ENCODE peak calls at places on chromosomes 5 and 9, in eight cellular contexts. One of them, this sample, is unnamed.
A peak's percentile ranks its signal among the peaks of the same experiment; 100 is the strongest.

GRCh38 chr9:37104183-37104889 is 16.0 kb upstream of the ZCCHC7 start:
- DNase-seq in NCI-H748 treated with DMSO at 0.1 percent for 48 hours: no peak
- DNase-seq in stimulated activated CD4-positive, alpha-beta T cell treated with anti-CD3 and anti-CD28 coated beads, TNF-alpha, amount 100 ng/mL, for 4 hours: no peak
- DNase-seq in endothelial cell: no peak
- DNase-seq in CD8-positive, alpha-beta memory T cell: no peak
- DNase-seq in mesothelial cell of epicardium: no peak
- DNase-seq in stimulated activated CD8-positive, alpha-beta memory T cell treated with anti-CD3 and anti-CD28 coated beads, Interleukin-2, amount 100 ng/mL, for 1 hour: no peak
- DNase-seq in ELR: peak; percentile 87
- DNase-seq in this sample: no peak

GRCh38 chr5:172952034-172952511 is 7.2 kb upstream of the RPL26L1 start:
- DNase-seq in endothelial cell: no peak
- DNase-seq in ELR: peak; percentile 25
- DNase-seq in NCI-H748 treated with DMSO at 0.1 percent for 48 hours: no peak
- DNase-seq in stimulated activated CD8-positive, alpha-beta memory T cell treated with anti-CD3 and anti-CD28 coated beads, Interleukin-2, amount 100 ng/mL, for 1 hour: no peak
- DNase-seq in CD8-positive, alpha-beta memory T cell: no peak
- DNase-seq in stimulated activated CD4-positive, alpha-beta T cell treated with anti-CD3 and anti-CD28 coated beads, TNF-alpha, amount 100 ng/mL, for 4 hours: no peak
- DNase-seq in mesothelial cell of epicardium: no peak
- DNase-seq in this sample: no peak

GRCh38 chr9:73090214-73090613 is 61.5 kb upstream of the ANXA1 start:
- DNase-seq in stimulated activated CD4-positive, alpha-beta T cell treated with anti-CD3 and anti-CD28 coated beads, TNF-alpha, amount 100 ng/mL, for 4 hours: no peak
- DNase-seq in ELR: no peak
- DNase-seq in mesothelial cell of epicardium: no peak
- DNase-seq in NCI-H748 treated with DMSO at 0.1 percent for 48 hours: no peak
- DNase-seq in stimulated activated CD8-positive, alpha-beta memory T cell treated with anti-CD3 and anti-CD28 coated beads, Interleukin-2, amount 100 ng/mL, for 1 hour: no peak
- DNase-seq in CD8-positive, alpha-beta memory T cell: no peak
- DNase-seq in endothelial cell: no peak
- DNase-seq in this sample: no peak

GRCh38 chr5:103258957-103259704 is 568 bp downstream of the MACIR start:
- DNase-seq in mesothelial cell of epicardium: peak; percentile 38
- DNase-seq in stimulated activated CD4-positive, alpha-beta T cell treated with anti-CD3 and anti-CD28 coated beads, TNF-alpha, amount 100 ng/mL, for 4 hours: peak; percentile 35
- DNase-seq in ELR: peak; percentile 64
- DNase-seq in endothelial cell: peak; percentile 63
- DNase-seq in CD8-positive, alpha-beta memory T cell: peak; percentile 38
- DNase-seq in NCI-H748 treated with DMSO at 0.1 percent for 48 hours: peak; percentile 41
- DNase-seq in stimulated activated CD8-positive, alpha-beta memory T cell treated with anti-CD3 and anti-CD28 coated beads, Interleukin-2, amount 100 ng/mL, for 1 hour: peak; percentile 8
- DNase-seq in this sample: peak; percentile 62

GRCh38 chr5:68333649-68334549 is 118.3 kb downstream of the PIK3R1 start:
- DNase-seq in ELR: peak; percentile 97
- DNase-seq in endothelial cell: no peak
- DNase-seq in mesothelial cell of epicardium: no peak
- DNase-seq in stimulated activated CD8-positive, alpha-beta memory T cell treated with anti-CD3 and anti-CD28 coated beads, Interleukin-2, amount 100 ng/mL, for 1 hour: no peak
- DNase-seq in stimulated activated CD4-positive, alpha-beta T cell treated with anti-CD3 and anti-CD28 coated beads, TNF-alpha, amount 100 ng/mL, for 4 hours: no peak
- DNase-seq in NCI-H748 treated with DMSO at 0.1 percent for 48 hours: no peak
- DNase-seq in CD8-positive, alpha-beta memory T cell: no peak
- DNase-seq in this sample: no peak

GRCh38 chr5:179439181-179439990 is 94.1 kb upstream of the ADAMTS2 start:
- DNase-seq in NCI-H748 treated with DMSO at 0.1 percent for 48 hours: no peak
- DNase-seq in ELR: no peak
- DNase-seq in CD8-positive, alpha-beta memory T cell: no peak
- DNase-seq in endothelial cell: no peak
- DNase-seq in stimulated activated CD8-positive, alpha-beta memory T cell treated with anti-CD3 and anti-CD28 coated beads, Interleukin-2, amount 100 ng/mL, for 1 hour: no peak
- DNase-seq in stimulated activated CD4-positive, alpha-beta T cell treated with anti-CD3 and anti-CD28 coated beads, TNF-alpha, amount 100 ng/mL, for 4 hours: no peak
- DNase-seq in mesothelial cell of epicardium: no peak
- DNase-seq in this sample: no peak

GRCh38 chr5:172479034-172479783 is 24.9 kb upstream of the SH3PXD2B start:
- DNase-seq in endothelial cell: peak; percentile 79
- DNase-seq in mesothelial cell of epicardium: peak; percentile 53
- DNase-seq in CD8-positive, alpha-beta memory T cell: no peak
- DNase-seq in ELR: peak; percentile 91
- DNase-seq in stimulated activated CD8-positive, alpha-beta memory T cell treated with anti-CD3 and anti-CD28 coated beads, Interleukin-2, amount 100 ng/mL, for 1 hour: no peak
- DNase-seq in NCI-H748 treated with DMSO at 0.1 percent for 48 hours: peak; percentile 58
- DNase-seq in stimulated activated CD4-positive, alpha-beta T cell treated with anti-CD3 and anti-CD28 coated beads, TNF-alpha, amount 100 ng/mL, for 4 hours: peak; percentile 9
- DNase-seq in this sample: peak; percentile 82

GRCh38 chr5:160961761-160962160 is 109.8 kb upstream of the ATP10B start:
- DNase-seq in endothelial cell: no peak
- DNase-seq in mesothelial cell of epicardium: no peak
- DNase-seq in NCI-H748 treated with DMSO at 0.1 percent for 48 hours: no peak
- DNase-seq in stimulated activated CD4-positive, alpha-beta T cell treated with anti-CD3 and anti-CD28 coated beads, TNF-alpha, amount 100 ng/mL, for 4 hours: no peak
- DNase-seq in CD8-positive, alpha-beta memory T cell: no peak
- DNase-seq in ELR: no peak
- DNase-seq in stimulated activated CD8-positive, alpha-beta memory T cell treated with anti-CD3 and anti-CD28 coated beads, Interleukin-2, amount 100 ng/mL, for 1 hour: no peak
- DNase-seq in this sample: no peak

GRCh38 chr9:126706698-126707053 is 92.9 kb downstream of the LMX1B start:
- DNase-seq in stimulated activated CD8-positive, alpha-beta memory T cell treated with anti-CD3 and anti-CD28 coated beads, Interleukin-2, amount 100 ng/mL, for 1 hour: no peak
- DNase-seq in stimulated activated CD4-positive, alpha-beta T cell treated with anti-CD3 and anti-CD28 coated beads, TNF-alpha, amount 100 ng/mL, for 4 hours: no peak
- DNase-seq in mesothelial cell of epicardium: no peak
- DNase-seq in endothelial cell: no peak
- DNase-seq in NCI-H748 treated with DMSO at 0.1 percent for 48 hours: no peak
- DNase-seq in CD8-positive, alpha-beta memory T cell: no peak
- DNase-seq in ELR: no peak
- DNase-seq in this sample: no peak

GRCh38 chr9:36306481-36307306 is 48.4 kb upstream of the GNE start:
- DNase-seq in ELR: peak; percentile 58
- DNase-seq in stimulated activated CD8-positive, alpha-beta memory T cell treated with anti-CD3 and anti-CD28 coated beads, Interleukin-2, amount 100 ng/mL, for 1 hour: no peak
- DNase-seq in NCI-H748 treated with DMSO at 0.1 percent for 48 hours: no peak
- DNase-seq in mesothelial cell of epicardium: no peak
- DNase-seq in CD8-positive, alpha-beta memory T cell: no peak
- DNase-seq in endothelial cell: no peak
- DNase-seq in stimulated activated CD4-positive, alpha-beta T cell treated with anti-CD3 and anti-CD28 coated beads, TNF-alpha, amount 100 ng/mL, for 4 hours: no peak
- DNase-seq in this sample: no peak

GRCh38 chr5:172380992-172381643 is 73.2 kb downstream of the SH3PXD2B start:
- DNase-seq in NCI-H748 treated with DMSO at 0.1 percent for 48 hours: no peak
- DNase-seq in ELR: no peak
- DNase-seq in mesothelial cell of epicardium: no peak
- DNase-seq in endothelial cell: no peak
- DNase-seq in CD8-positive, alpha-beta memory T cell: no peak
- DNase-seq in stimulated activated CD8-positive, alpha-beta memory T cell treated with anti-CD3 and anti-CD28 coated beads, Interleukin-2, amount 100 ng/mL, for 1 hour: no peak
- DNase-seq in stimulated activated CD4-positive, alpha-beta T cell treated with anti-CD3 and anti-CD28 coated beads, TNF-alpha, amount 100 ng/mL, for 4 hours: no peak
- DNase-seq in this sample: peak; percentile 46

GRCh38 chr9:125659954-125660353 is 47.1 kb downstream of the MAPKAP1 start:
- DNase-seq in CD8-positive, alpha-beta memory T cell: no peak
- DNase-seq in endothelial cell: no peak
- DNase-seq in stimulated activated CD8-positive, alpha-beta memory T cell treated with anti-CD3 and anti-CD28 coated beads, Interleukin-2, amount 100 ng/mL, for 1 hour: no peak
- DNase-seq in NCI-H748 treated with DMSO at 0.1 percent for 48 hours: no peak
- DNase-seq in ELR: peak; percentile 95
- DNase-seq in mesothelial cell of epicardium: no peak
- DNase-seq in stimulated activated CD4-positive, alpha-beta T cell treated with anti-CD3 and anti-CD28 coated beads, TNF-alpha, amount 100 ng/mL, for 4 hours: no peak
- DNase-seq in this sample: no peak

GRCh38 chr9:132409828-132410528 is at the start of gene CFAP77:
- DNase-seq in NCI-H748 treated with DMSO at 0.1 percent for 48 hours: peak; percentile 22
- DNase-seq in CD8-positive, alpha-beta memory T cell: no peak
- DNase-seq in ELR: peak; percentile 70
- DNase-seq in stimulated activated CD4-positive, alpha-beta T cell treated with anti-CD3 and anti-CD28 coated beads, TNF-alpha, amount 100 ng/mL, for 4 hours: no peak
- DNase-seq in stimulated activated CD8-positive, alpha-beta memory T cell treated with anti-CD3 and anti-CD28 coated beads, Interleukin-2, amount 100 ng/mL, for 1 hour: no peak
- DNase-seq in mesothelial cell of epicardium: peak; percentile 38
- DNase-seq in endothelial cell: peak; percentile 68
- DNase-seq in this sample: peak; percentile 42